ENCODE peak calls at places on chromosomes 13 and 19, in four cellular contexts. Z is upper lobe of right lung; P is mesendoderm; Q is CD8-positive, alpha-beta T cell. E is an unnamed sample.

GRCh38 chr19:18357442-18358264 is 17.3 kb downstream of the PGPEP1 start:
- DNase-seq in Z (no peak), P (no peak), Q (no peak), E (no peak)

GRCh38 chr13:61406275-61406674 is 9.4 kb downstream of the PCDH20 start:
- DNase-seq in Z (no peak), P (no peak), Q (no peak), E (no peak)

GRCh38 chr19:23799321-23799720 is 40.6 kb upstream of the ZNF681 start:
- DNase-seq in Z (no peak), P (no peak), Q (peak; percentile 38), E (no peak)

GRCh38 chr19:45591638-45592005 is 7.0 kb upstream of the OPA3 start:
- DNase-seq in Z (no peak), P (no peak), Q (no peak), E (no peak)

GRCh38 chr13:36915106-36915505 is 4.9 kb downstream of the SMAD9 start:
- DNase-seq in Z (no peak), P (peak; percentile 25), Q (no peak), E (no peak)

GRCh38 chr13:101447852-101448251 is 4.6 kb upstream of the ITGBL1 start:
- DNase-seq in Z (no peak), P (peak; percentile 4), Q (no peak), E (no peak)

GRCh38 chr13:105502193-105502592 is 1033.3 kb downstream of the EFNB2 start:
- DNase-seq in Z (no peak), P (peak; percentile 72), Q (no peak), E (no peak)

GRCh38 chr13:31074750-31075149 is 87.0 kb downstream of the HSPH1 start:
- DNase-seq in Z (no peak), P (no peak), Q (no peak), E (no peak)

GRCh38 chr13:37194428-37194861 is 89.0 kb upstream of the CSNK1A1L start:
- DNase-seq in Z (no peak), P (no peak), Q (no peak), E (no peak)

GRCh38 chr19:57305056-57305455 is 15.2 kb upstream of the ZNF543 start:
- DNase-seq in Z (no peak), P (no peak), Q (no peak), E (no peak)

GRCh38 chr19:57302727-57303401 is 17.4 kb upstream of the ZNF543 start:
- DNase-seq in Z (no peak), P (peak; percentile 73), Q (no peak), E (no peak)

GRCh38 chr19:57302020-57302465 is 18.2 kb upstream of the ZNF543 start:
- DNase-seq in Z (no peak), P (peak; percentile 58), Q (no peak), E (no peak)
- H3K4me3 ChIP-seq in Z (no peak overlapping the region), P (no peak overlapping the region), Q (no peak overlapping the region), E (no peak overlapping the region)

GRCh38 chr19:4581381-4582111 is 22.1 kb upstream of the SEMA6B start:
- DNase-seq in Z (no peak), P (no peak), Q (no peak), E (peak; percentile 98)
- H3K4me3 ChIP-seq in Z (no peak overlapping the region), P (no peak overlapping the region), Q (no peak overlapping the region), E (peak overlapping the region; percentile 64)

GRCh38 chr13:24253520-24254150 is 55.7 kb upstream of the C1QTNF9 start:
- DNase-seq in Z (no peak), P (no peak), Q (no peak), E (no peak)
- H3K4me3 ChIP-seq in Z (peak overlapping the region; percentile 18), P (no peak overlapping the region), Q (peak overlapping the region; percentile 73), E (no peak overlapping the region)

GRCh38 chr19:38252935-38253691 is 3.1 kb downstream of the PPP1R14A start:
- DNase-seq in Z (no peak), P (no peak), Q (no peak), E (peak; percentile 70)
- H3K4me3 ChIP-seq in Z (peak overlapping the region; percentile 60), P (no peak overlapping the region), Q (no peak overlapping the region), E (no peak overlapping the region)

GRCh38 chr19:5838437-5839311 is 828 bp downstream of the FUT6 start:
- DNase-seq in Z (no peak), P (no peak), Q (no peak), E (peak; percentile 26)
- H3K4me3 ChIP-seq in Z (no peak overlapping the region), P (no peak overlapping the region), Q (no peak overlapping the region), E (no peak overlapping the region)